ENCODE peak calls at places on chromosomes 13 and 19, in ten cellular contexts. A is left cardiac atrium; Z is EL; O is fibroblast of lung; C is brain microvascular endothelial cell; K is GM23338; X is activated CD8-positive, alpha-beta memory T cell treated with anti-CD3 and anti-CD28 coated beads for 4 hours; V is HL-60; B is CD8-positive, alpha-beta T cell; T is upper lobe of right lung. G is an unnamed sample.

GRCh38 chr19:1967087-1967608 is 26.2 kb downstream of the CSNK1G2 start:
- DNase-seq in A (no peak), Z (no peak), O (no peak), C (no peak), K (no peak), X (no peak), V (no peak), B (no peak), T (no peak), G (no peak)

GRCh38 chr13:19157461-19157860 is 24.2 kb downstream of the TUBA3C start:
- DNase-seq in A (no peak), Z (no peak), O (no peak), C (no peak), K (no peak), X (no peak), V (no peak), B (no peak), T (peak; percentile 21), G (no peak)

GRCh38 chr13:21100994-21101757 is 39.8 kb upstream of the LATS2 start:
- DNase-seq in A (no peak), Z (no peak), O (no peak), C (no peak), K (no peak), X (no peak), V (no peak), B (no peak), T (no peak), G (no peak)

GRCh38 chr19:41351339-41352245 is 2.1 kb downstream of the TGFB1 start:
- DNase-seq in A (peak; percentile 81), Z (peak; percentile 70), O (peak; percentile 64), C (peak; percentile 28), K (peak; percentile 66), X (peak; percentile 80), V (peak; percentile 61), B (peak; percentile 74), T (peak; percentile 88), G (peak; percentile 75)

GRCh38 chr19:42846597-42846996 is 32.9 kb downstream of the PSG1 start:
- DNase-seq in A (no peak), Z (peak; percentile 61), O (peak; percentile 22), C (peak; percentile 35), K (no peak), X (no peak), V (no peak), B (no peak), T (no peak), G (no peak)

GRCh38 chr19:45478454-45479238 is 10.8 kb downstream of the FOSB start:
- DNase-seq in A (peak; percentile 81), Z (peak; percentile 92), O (peak; percentile 94), C (peak; percentile 92), K (peak; percentile 95), X (peak; percentile 83), V (peak; percentile 92), B (peak; percentile 83), T (peak; percentile 88), G (peak; percentile 95)

GRCh38 chr13:79937311-79938243 is 403.3 kb downstream of the SPRY2 start:
- DNase-seq in A (no peak), Z (no peak), O (no peak), C (peak; percentile 1), K (no peak), X (no peak), V (no peak), B (no peak), T (no peak), G (no peak)

GRCh38 chr13:39253774-39254173 is 215.5 kb downstream of the NHLRC3 start:
- DNase-seq in A (no peak), Z (peak; percentile 78), O (peak; percentile 16), C (peak; percentile 42), K (no peak), X (no peak), V (no peak), B (no peak), T (no peak), G (no peak)

GRCh38 chr19:47123406-47123805 is 7.2 kb upstream of the SAE1 start:
- DNase-seq in A (no peak), Z (no peak), O (no peak), C (no peak), K (no peak), X (no peak), V (no peak), B (no peak), T (no peak), G (no peak)

GRCh38 chr13:50617134-50617721 is 226.3 kb downstream of the DLEU7 start:
- DNase-seq in A (no peak), Z (peak; percentile 92), O (peak; percentile 84), C (peak; percentile 61), K (no peak), X (no peak), V (no peak), B (no peak), T (no peak), G (peak; percentile 50)

GRCh38 chr13:31920301-31920818 is 111.2 kb upstream of the FRY start:
- DNase-seq in A (no peak), Z (no peak), O (no peak), C (no peak), K (no peak), X (no peak), V (peak; percentile 25), B (no peak), T (no peak), G (no peak)

GRCh38 chr19:46911456-46911855 is 50.7 kb downstream of the ARHGAP35 start:
- DNase-seq in A (no peak), Z (no peak), O (no peak), C (no peak), K (no peak), X (no peak), V (no peak), B (no peak), T (no peak), G (no peak)

GRCh38 chr19:43682824-43683661 is 13.1 kb upstream of the PLAUR start:
- DNase-seq in A (no peak), Z (no peak), O (no peak), C (no peak), K (no peak), X (no peak), V (no peak), B (no peak), T (no peak), G (no peak)

GRCh38 chr13:75635101-75635620 is 969 bp upstream of the LMO7 start:
- DNase-seq in A (no peak), Z (peak; percentile 47), O (peak; percentile 39), C (no peak), K (peak; percentile 41), X (no peak), V (no peak), B (no peak), T (peak; percentile 64), G (peak; percentile 3)

GRCh38 chr13:93341517-93341916 is 114.9 kb downstream of the GPC6 start:
- DNase-seq in A (no peak), Z (no peak), O (no peak), C (no peak), K (no peak), X (no peak), V (no peak), B (no peak), T (no peak), G (no peak)

GRCh38 chr19:16326401-16327130 is 1.9 kb downstream of the KLF2 start:
- DNase-seq in A (peak; percentile 55), Z (peak; percentile 16), O (peak; percentile 19), C (no peak), K (peak; percentile 69), X (no peak), V (no peak), B (no peak), T (peak; percentile 68), G (no peak)

GRCh38 chr19:58336820-58337219 is 10.0 kb downstream of the ZSCAN22 start:
- DNase-seq in A (no peak), Z (no peak), O (no peak), C (no peak), K (no peak), X (no peak), V (no peak), B (no peak), T (no peak), G (no peak)

GRCh38 chr19:719081-719512 is 10.4 kb downstream of the PALM start:
- DNase-seq in A (peak; percentile 83), Z (no peak), O (no peak), C (no peak), K (peak; percentile 43), X (no peak), V (no peak), B (no peak), T (no peak), G (no peak)

GRCh38 chr19:38838208-38838985 is 6.8 kb upstream of the ECH1 start:
- DNase-seq in A (no peak), Z (no peak), O (no peak), C (no peak), K (no peak), X (peak; percentile 53), V (no peak), B (no peak), T (no peak), G (peak; percentile 72)

G was measured in Caki2.